ENCODE peak calls at places on chromosome 17, in five cellular contexts. One of them, this sample, is unnamed.

GRCh38 chr17:1413281-1413791 is 13.3 kb upstream of the YWHAE start:
- DNase-seq in fibroblast of the aortic adventitia: peak
- DNase-seq in spleen: peak
- DNase-seq in LoVo: peak
- DNase-seq in GM04504: peak
- DNase-seq in this sample: peak

GRCh38 chr17:3895354-3895753 is 2.5 kb upstream of the CAMKK1 start:
- DNase-seq in spleen: no peak
- DNase-seq in LoVo: no peak
- DNase-seq in GM04504: no peak
- DNase-seq in fibroblast of the aortic adventitia: no peak
- DNase-seq in this sample: no peak

GRCh38 chr17:50676065-50676975 is 31.4 kb downstream of the ANKRD40 start:
- DNase-seq in GM04504: no peak
- DNase-seq in fibroblast of the aortic adventitia: no peak
- DNase-seq in spleen: no peak
- DNase-seq in LoVo: no peak
- DNase-seq in this sample: no peak

GRCh38 chr17:1077536-1078061 is 80.7 kb downstream of the TIMM22 start:
- DNase-seq in GM04504: no peak
- DNase-seq in spleen: peak
- DNase-seq in fibroblast of the aortic adventitia: no peak
- DNase-seq in LoVo: no peak
- DNase-seq in this sample: no peak

GRCh38 chr17:54666559-54666958 is 234.1 kb upstream of the TOM1L1 start:
- DNase-seq in spleen: no peak
- DNase-seq in GM04504: no peak
- DNase-seq in LoVo: no peak
- DNase-seq in fibroblast of the aortic adventitia: no peak
- DNase-seq in this sample: no peak

GRCh38 chr17:65071861-65072260 is 15.3 kb upstream of the GNA13 start:
- DNase-seq in fibroblast of the aortic adventitia: peak
- DNase-seq in spleen: no peak
- DNase-seq in LoVo: peak
- DNase-seq in GM04504: no peak
- DNase-seq in this sample: no peak

GRCh38 chr17:75261336-75262111 is at the start of the genes GGA3 and MRPS7:
- DNase-seq in GM04504: peak
- DNase-seq in spleen: peak
- DNase-seq in fibroblast of the aortic adventitia: peak
- DNase-seq in LoVo: peak
- DNase-seq in this sample: peak

GRCh38 chr17:19857640-19858039 is 10.1 kb downstream of the ULK2 start:
- DNase-seq in spleen: no peak
- DNase-seq in GM04504: no peak
- DNase-seq in fibroblast of the aortic adventitia: no peak
- DNase-seq in LoVo: no peak
- DNase-seq in this sample: no peak

GRCh38 chr17:17633310-17633709 is 41.8 kb upstream of the PEMT start:
- DNase-seq in fibroblast of the aortic adventitia: no peak
- DNase-seq in spleen: no peak
- DNase-seq in LoVo: no peak
- DNase-seq in GM04504: no peak
- DNase-seq in this sample: no peak

GRCh38 chr17:3983945-3984484 is 19.8 kb upstream of the ATP2A3 start:
- DNase-seq in spleen: no peak
- DNase-seq in fibroblast of the aortic adventitia: peak
- DNase-seq in LoVo: no peak
- DNase-seq in GM04504: no peak
- DNase-seq in this sample: no peak

GRCh38 chr17:40515491-40516041 is 14.1 kb upstream of the TNS4 start:
- DNase-seq in fibroblast of the aortic adventitia: no peak
- DNase-seq in spleen: peak
- DNase-seq in LoVo: no peak
- DNase-seq in GM04504: no peak
- DNase-seq in this sample: no peak

GRCh38 chr17:76345377-76345945 is 8.3 kb downstream of the PRPSAP1 start:
- DNase-seq in fibroblast of the aortic adventitia: peak
- DNase-seq in GM04504: no peak
- DNase-seq in spleen: peak
- DNase-seq in LoVo: no peak
- DNase-seq in this sample: peak

GRCh38 chr17:50059759-50060273 is 3.9 kb downstream of the ITGA3 start:
- DNase-seq in spleen: peak
- DNase-seq in LoVo: no peak
- DNase-seq in GM04504: no peak
- DNase-seq in fibroblast of the aortic adventitia: no peak
- DNase-seq in this sample: no peak

GRCh38 chr17:63476494-63476856 is 386 bp upstream of the ACE start:
- DNase-seq in GM04504: no peak
- DNase-seq in LoVo: no peak
- DNase-seq in spleen: no peak
- DNase-seq in fibroblast of the aortic adventitia: no peak
- DNase-seq in this sample: no peak

GRCh38 chr17:64058547-64059115 is 38.2 kb upstream of the ICAM2 start:
- DNase-seq in LoVo: no peak
- DNase-seq in fibroblast of the aortic adventitia: no peak
- DNase-seq in spleen: no peak
- DNase-seq in GM04504: no peak
- DNase-seq in this sample: no peak

GRCh38 chr17:81935709-81936084 is 1.4 kb downstream of the PYCR1 start:
- DNase-seq in fibroblast of the aortic adventitia: no peak
- DNase-seq in spleen: no peak
- DNase-seq in GM04504: no peak
- DNase-seq in LoVo: no peak
- DNase-seq in this sample: no peak

GRCh38 chr17:28725166-28725659 is 820 bp downstream of the TLCD1 start:
- DNase-seq in fibroblast of the aortic adventitia: peak
- DNase-seq in spleen: no peak
- DNase-seq in LoVo: peak
- DNase-seq in GM04504: no peak
- DNase-seq in this sample: no peak

GRCh38 chr17:79090503-79091372 is 16.1 kb downstream of the ENGASE start:
- DNase-seq in spleen: no peak
- DNase-seq in LoVo: no peak
- DNase-seq in fibroblast of the aortic adventitia: peak
- DNase-seq in GM04504: no peak
- DNase-seq in this sample: no peak

GRCh38 chr17:10106067-10106466 is 92.3 kb downstream of the GAS7 start:
- DNase-seq in spleen: no peak
- DNase-seq in fibroblast of the aortic adventitia: no peak
- DNase-seq in LoVo: no peak
- DNase-seq in GM04504: no peak
- DNase-seq in this sample: no peak

GRCh38 chr17:142102-142661 is 4.8 kb downstream of the SCGB1C2 start:
- DNase-seq in fibroblast of the aortic adventitia: peak
- DNase-seq in GM04504: no peak
- DNase-seq in LoVo: no peak
- DNase-seq in spleen: peak
- DNase-seq in this sample: no peak

GRCh38 chr17:77565166-77565565 is 393.3 kb upstream of the TNRC6C start:
- DNase-seq in fibroblast of the aortic adventitia: no peak
- DNase-seq in spleen: peak
- DNase-seq in LoVo: no peak
- DNase-seq in GM04504: no peak
- DNase-seq in this sample: no peak

GRCh38 chr17:76171701-76172100 is 30.7 kb upstream of the FOXJ1 start:
- DNase-seq in spleen: no peak
- DNase-seq in GM04504: no peak
- DNase-seq in fibroblast of the aortic adventitia: no peak
- DNase-seq in LoVo: no peak
- DNase-seq in this sample: no peak

GRCh38 chr17:11278186-11278983 is 37.4 kb downstream of the SHISA6 start:
- DNase-seq in fibroblast of the aortic adventitia: no peak
- DNase-seq in GM04504: no peak
- DNase-seq in spleen: no peak
- DNase-seq in LoVo: no peak
- DNase-seq in this sample: no peak

GRCh38 chr17:82692268-82692667 is 6.2 kb downstream of the RAB40B start:
- DNase-seq in fibroblast of the aortic adventitia: no peak
- DNase-seq in LoVo: no peak
- DNase-seq in spleen: no peak
- DNase-seq in GM04504: no peak
- DNase-seq in this sample: no peak

GRCh38 chr17:65833214-65833613 is 271.8 kb upstream of the AXIN2 start:
- DNase-seq in spleen: no peak
- DNase-seq in fibroblast of the aortic adventitia: no peak
- DNase-seq in GM04504: no peak
- DNase-seq in LoVo: no peak
- DNase-seq in this sample: no peak

GRCh38 chr17:17467720-17468119 is 9.1 kb upstream of the MED9 start:
- DNase-seq in LoVo: no peak
- DNase-seq in GM04504: no peak
- DNase-seq in spleen: no peak
- DNase-seq in fibroblast of the aortic adventitia: no peak
- DNase-seq in this sample: no peak

GRCh38 chr17:56146005-56146404 is 7.3 kb upstream of the ANKFN1 start:
- DNase-seq in spleen: no peak
- DNase-seq in LoVo: no peak
- DNase-seq in GM04504: no peak
- DNase-seq in fibroblast of the aortic adventitia: no peak
- DNase-seq in this sample: no peak

GRCh38 chr17:29111816-29112499 is 68.2 kb downstream of the MYO18A start:
- DNase-seq in fibroblast of the aortic adventitia: peak
- DNase-seq in spleen: peak
- DNase-seq in LoVo: no peak
- DNase-seq in GM04504: no peak
- DNase-seq in this sample: no peak

GRCh38 chr17:21132428-21132827 is 5.7 kb downstream of the DHRS7B start:
- DNase-seq in GM04504: no peak
- DNase-seq in spleen: peak
- DNase-seq in LoVo: no peak
- DNase-seq in fibroblast of the aortic adventitia: no peak
- DNase-seq in this sample: no peak

GRCh38 chr17:27498615-27499316 is 42.5 kb downstream of the KSR1 start:
- DNase-seq in fibroblast of the aortic adventitia: no peak
- DNase-seq in spleen: no peak
- DNase-seq in LoVo: no peak
- DNase-seq in GM04504: no peak
- DNase-seq in this sample: no peak

GRCh38 chr17:2023692-2024571 is 1.2 kb downstream of the RTN4RL1 start:
- DNase-seq in LoVo: no peak
- DNase-seq in spleen: no peak
- DNase-seq in fibroblast of the aortic adventitia: peak
- DNase-seq in GM04504: no peak
- DNase-seq in this sample: no peak

GRCh38 chr17:49373115-49373514 is 11.1 kb upstream of the ZNF652 start:
- DNase-seq in GM04504: no peak
- DNase-seq in LoVo: no peak
- DNase-seq in fibroblast of the aortic adventitia: no peak
- DNase-seq in spleen: no peak
- DNase-seq in this sample: no peak

GRCh38 chr17:81191646-81192045 is 25.6 kb upstream of the AATK start:
- DNase-seq in GM04504: no peak
- DNase-seq in LoVo: no peak
- DNase-seq in fibroblast of the aortic adventitia: no peak
- DNase-seq in spleen: no peak
- DNase-seq in this sample: no peak

GRCh38 chr17:77437017-77437416 is 296.2 kb downstream of the SEC14L1 start:
- DNase-seq in fibroblast of the aortic adventitia: peak
- DNase-seq in GM04504: no peak
- DNase-seq in spleen: peak
- DNase-seq in LoVo: no peak
- DNase-seq in this sample: peak

GRCh38 chr17:61684818-61685217 is 93.8 kb upstream of the NACA2 start:
- DNase-seq in fibroblast of the aortic adventitia: no peak
- DNase-seq in LoVo: no peak
- DNase-seq in GM04504: no peak
- DNase-seq in spleen: no peak
- DNase-seq in this sample: no peak

GRCh38 chr17:64441772-64442549 is 7.0 kb upstream of the MILR1 start:
- DNase-seq in GM04504: no peak
- DNase-seq in LoVo: no peak
- DNase-seq in fibroblast of the aortic adventitia: peak
- DNase-seq in spleen: peak
- DNase-seq in this sample: peak

This sample was measured in skeletal muscle cell.